ENCODE peak calls at places on chromosomes 1 and 21, in six cellular contexts. L is HFF-Myc, M is breast epithelium, P is ovary, W is DND-41, U is neural progenitor cell. A is an unnamed sample.

GRCh38 chr1:209688746-209689234 is 13.6 kb downstream of the G0S2 start:
- DNase-seq in L (no peak), M (no peak), P (peak; percentile 37), W (no peak), U (no peak), A (no peak)

GRCh38 chr1:46520063-46520911 is 30.7 kb downstream of the DMBX1 start:
- DNase-seq in L (no peak), M (no peak), P (no peak), W (no peak), U (peak; percentile 92), A (no peak)

GRCh38 chr21:27776925-27777553 is 810.2 kb upstream of the ADAMTS5 start:
- DNase-seq in L (no peak), M (no peak), P (peak; percentile 13), W (no peak), U (no peak), A (no peak)

GRCh38 chr1:171754381-171754705 is 12.5 kb upstream of the VAMP4 start:
- DNase-seq in L (peak; percentile 77), M (no peak), P (no peak), W (no peak), U (no peak), A (no peak)

GRCh38 chr1:45887156-45887842 is 83.9 kb downstream of the MAST2 start:
- DNase-seq in L (no peak), M (no peak), P (no peak), W (no peak), U (no peak), A (no peak)

GRCh38 chr21:34201441-34201838 is 128.1 kb downstream of the MRPS6 start:
- DNase-seq in L (no peak), M (no peak), P (no peak), W (no peak), U (no peak), A (no peak)

GRCh38 chr1:39269791-39270342 is 65.4 kb downstream of the MACF1 start:
- DNase-seq in L (no peak), M (no peak), P (no peak), W (no peak), U (peak; percentile 56), A (no peak)

GRCh38 chr1:155932487-155932886 is 1.7 kb downstream of the KHDC4 start:
- DNase-seq in L (no peak), M (no peak), P (no peak), W (no peak), U (no peak), A (no peak)

GRCh38 chr1:3276341-3276800 is 178.1 kb upstream of the ARHGEF16 start:
- DNase-seq in L (no peak), M (no peak), P (no peak), W (no peak), U (no peak), A (no peak)

GRCh38 chr1:19344372-19344810 is 32.3 kb downstream of the SLC66A1 start:
- DNase-seq in L (no peak), M (peak; percentile 50), P (peak; percentile 65), W (peak; percentile 51), U (peak; percentile 77), A (no peak)

GRCh38 chr1:32316906-32317282 is 19.1 kb downstream of the MARCKSL1 start:
- DNase-seq in L (no peak), M (no peak), P (no peak), W (no peak), U (no peak), A (no peak)

DNA sequence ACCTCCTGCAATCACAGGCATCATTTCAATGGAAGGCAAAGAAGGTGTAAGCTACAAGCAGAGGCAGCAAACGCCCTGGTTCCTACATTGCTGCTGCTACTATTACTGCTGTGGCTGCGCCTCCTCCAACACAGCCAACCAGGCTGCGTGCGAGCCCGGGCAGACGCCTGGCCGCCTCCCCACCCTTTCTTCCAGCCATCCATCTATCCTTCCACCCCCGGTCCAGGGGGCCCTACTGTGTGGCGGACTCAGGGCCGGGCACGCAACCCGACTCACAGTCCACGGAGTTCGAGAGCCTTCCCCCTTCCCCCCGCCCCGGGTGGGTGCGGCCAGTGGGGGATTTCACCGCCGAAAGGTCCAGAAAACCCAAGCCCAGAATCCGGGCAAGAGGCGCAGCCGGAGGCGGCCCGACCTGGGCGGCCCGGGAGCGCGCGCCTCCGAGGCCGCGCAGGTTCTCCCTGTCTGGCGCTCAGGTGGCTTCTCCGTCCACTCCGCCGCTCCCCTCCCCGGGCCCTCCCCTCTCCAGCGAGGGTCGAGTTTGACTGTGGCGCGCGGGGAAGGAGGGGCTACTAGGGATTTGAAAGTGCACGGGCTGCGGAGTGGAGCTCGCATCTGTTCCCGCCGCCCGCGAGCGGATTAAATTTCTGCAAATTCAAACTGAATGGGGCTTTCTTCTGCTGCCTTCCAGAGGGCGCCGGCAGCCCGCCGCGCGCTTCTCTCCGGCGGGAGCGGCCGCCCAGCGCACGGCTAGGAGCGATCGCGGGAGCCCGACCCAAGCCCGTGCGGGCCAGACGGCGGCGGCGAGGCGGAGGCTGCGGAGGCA is at the start of gene HUNK:
- DNase-seq in L (no peak), M (peak; percentile 34), P (peak; percentile 22), W (no peak), U (peak; percentile 86), A (no peak)
- TF ChIP-seq CTCF in L (no peak), M (no peak), P (no peak), W (no peak), U (no peak), A (no peak)

DNA sequence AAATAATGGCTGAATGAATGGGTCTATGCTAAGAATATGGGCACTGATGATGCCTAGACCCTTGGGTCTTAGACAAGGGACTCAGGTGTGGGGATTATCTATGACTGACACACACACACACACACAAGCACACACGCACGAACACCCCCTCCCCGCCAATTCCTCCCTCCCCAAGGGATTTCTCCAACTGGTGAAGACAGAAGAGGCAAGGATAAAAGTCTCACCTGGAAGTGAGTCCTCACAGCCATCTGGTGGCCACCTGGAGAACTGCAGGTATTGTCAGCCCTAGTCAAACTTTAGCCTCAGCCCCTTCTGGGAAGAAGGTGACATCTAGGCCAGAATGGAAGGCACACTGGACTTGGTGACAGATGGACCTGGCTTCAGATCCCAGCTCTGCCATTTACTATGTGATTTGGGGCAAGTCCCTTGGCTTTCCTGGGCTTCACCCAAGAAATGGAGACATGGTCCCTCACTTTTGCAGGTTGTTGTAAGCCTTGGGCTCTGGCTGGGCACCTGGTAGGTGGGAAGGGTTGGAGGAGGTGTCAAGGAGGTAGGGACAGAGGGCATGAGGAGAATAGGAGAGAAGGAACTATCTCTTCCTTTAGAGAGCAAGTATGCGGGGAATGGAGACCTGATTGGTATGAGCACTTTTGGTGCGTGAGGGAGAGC is 4.0 kb upstream of the GPR3 start:
- DNase-seq in L (no peak), M (peak; percentile 72), P (peak; percentile 60), W (peak; percentile 71), U (peak; percentile 77), A (no peak)
- TF ChIP-seq CTCF in L (peak; percentile 87), M (peak; percentile 97), P (peak; percentile 45), W (peak; percentile 95), U (peak; percentile 92), A (peak; percentile 90)

DNA sequence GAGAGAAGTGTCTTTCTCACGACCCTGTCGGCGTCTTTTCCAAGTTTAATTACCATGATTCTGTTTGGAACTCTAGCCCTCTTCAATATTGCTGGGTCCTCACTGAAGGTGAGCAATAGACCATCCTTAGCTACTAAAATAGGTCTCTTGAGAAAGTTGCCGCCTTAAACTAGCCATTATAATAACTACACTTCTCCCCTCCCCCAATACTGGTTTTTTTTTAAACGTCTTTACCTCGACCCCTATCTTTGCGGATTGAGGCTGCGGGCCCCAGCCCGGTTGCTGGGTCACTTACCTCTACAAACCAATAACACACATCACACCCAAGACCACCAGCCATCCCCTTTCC is 672 bp downstream of the ENSA start:
- DNase-seq in L (no peak), M (no peak), P (no peak), W (no peak), U (no peak), A (no peak)
- TF ChIP-seq CTCF in L (no peak), M (no peak), P (no peak), W (no peak), U (no peak), A (no peak)

GRCh38 chr1:26959722-26960624 is at the start of gene KDF1:
- DNase-seq in L (no peak), M (peak; percentile 63), P (no peak), W (no peak), U (peak; percentile 69), A (no peak)
- TF ChIP-seq CTCF in L (no peak), M (peak; percentile 36), P (no peak), W (no peak), U (peak; percentile 48), A (peak; percentile 7)

GRCh38 chr1:11012260-11013159 is at the start of gene TARDBP:
- DNase-seq in L (peak; percentile 66), M (peak; percentile 85), P (peak; percentile 88), W (peak; percentile 91), U (peak; percentile 95), A (peak; percentile 88)
- TF ChIP-seq CTCF in L (no peak), M (peak; percentile 24), P (no peak), W (no peak), U (no peak), A (no peak)

GRCh38 chr1:207188901-207189300 is 84.9 kb downstream of the C4BPA start:
- DNase-seq in L (no peak), M (no peak), P (no peak), W (no peak), U (no peak), A (no peak)

GRCh38 chr1:207181838-207182237 is 77.8 kb downstream of the C4BPA start:
- DNase-seq in L (no peak), M (no peak), P (no peak), W (no peak), U (no peak), A (no peak)

GRCh38 chr1:207191061-207191460 is 87.0 kb downstream of the C4BPA start:
- DNase-seq in L (no peak), M (no peak), P (no peak), W (no peak), U (no peak), A (no peak)

GRCh38 chr1:207186503-207186902 is 82.5 kb downstream of the C4BPA start:
- DNase-seq in L (no peak), M (no peak), P (no peak), W (no peak), U (no peak), A (no peak)
- TF ChIP-seq CTCF in L (no peak), M (no peak), P (no peak), W (no peak), U (no peak), A (no peak)

A was measured in CD14-positive monocyte.